ENCODE peak calls at places on chromosome 18, in five cellular contexts. One of them, this sample, is unnamed.

GRCh38 chr18:79534356-79534755 is 138.6 kb downstream of the NFATC1 start:
- DNase-seq in AG04449: no peak
- DNase-seq in renal cortical epithelial cell: no peak
- DNase-seq in COR-L47: no peak
- DNase-seq in foreskin melanocyte: no peak
- DNase-seq in this sample: no peak

GRCh38 chr18:5958822-5959221 is 63.5 kb upstream of the TMEM200C start:
- DNase-seq in AG04449: no peak
- DNase-seq in renal cortical epithelial cell: no peak
- DNase-seq in COR-L47: no peak
- DNase-seq in foreskin melanocyte: no peak
- DNase-seq in this sample: no peak

GRCh38 chr18:57660961-57661360 is 39.3 kb upstream of the NARS1 start:
- DNase-seq in AG04449: peak; percentile 53
- DNase-seq in renal cortical epithelial cell: no peak
- DNase-seq in COR-L47: no peak
- DNase-seq in foreskin melanocyte: no peak
- DNase-seq in this sample: peak; percentile 27

GRCh38 chr18:50475538-50476193 is 84.2 kb upstream of the MAPK4 start:
- DNase-seq in AG04449: no peak
- DNase-seq in renal cortical epithelial cell: no peak
- DNase-seq in COR-L47: no peak
- DNase-seq in foreskin melanocyte: no peak
- DNase-seq in this sample: no peak

GRCh38 chr18:63199743-63200241 is 119.8 kb downstream of the BCL2 start:
- DNase-seq in AG04449: no peak
- DNase-seq in renal cortical epithelial cell: no peak
- DNase-seq in COR-L47: no peak
- DNase-seq in foreskin melanocyte: no peak
- DNase-seq in this sample: peak; percentile 46

GRCh38 chr18:2529154-2529553 is 42.2 kb downstream of the METTL4 start:
- DNase-seq in AG04449: no peak
- DNase-seq in renal cortical epithelial cell: peak; percentile 72
- DNase-seq in COR-L47: no peak
- DNase-seq in foreskin melanocyte: no peak
- DNase-seq in this sample: no peak

GRCh38 chr18:8380926-8381325 is 228.3 kb upstream of the RAB12 start:
- DNase-seq in AG04449: no peak
- DNase-seq in renal cortical epithelial cell: no peak
- DNase-seq in COR-L47: no peak
- DNase-seq in foreskin melanocyte: no peak
- DNase-seq in this sample: no peak

GRCh38 chr18:26454616-26455015 is 93.7 kb downstream of the KCTD1 start:
- DNase-seq in AG04449: no peak
- DNase-seq in renal cortical epithelial cell: no peak
- DNase-seq in COR-L47: no peak
- DNase-seq in foreskin melanocyte: no peak
- DNase-seq in this sample: no peak

GRCh38 chr18:9413586-9413985 is 61.7 kb upstream of the RALBP1 start:
- DNase-seq in AG04449: peak; percentile 84
- DNase-seq in renal cortical epithelial cell: peak; percentile 77
- DNase-seq in COR-L47: no peak
- DNase-seq in foreskin melanocyte: no peak
- DNase-seq in this sample: peak; percentile 64

GRCh38 chr18:41529093-41529492 is 425.9 kb upstream of the PIK3C3 start:
- DNase-seq in AG04449: no peak
- DNase-seq in renal cortical epithelial cell: no peak
- DNase-seq in COR-L47: no peak
- DNase-seq in foreskin melanocyte: no peak
- DNase-seq in this sample: no peak

GRCh38 chr18:39350916-39351315 is 1785.3 kb upstream of the CELF4 start:
- DNase-seq in AG04449: no peak
- DNase-seq in renal cortical epithelial cell: no peak
- DNase-seq in COR-L47: no peak
- DNase-seq in foreskin melanocyte: no peak
- DNase-seq in this sample: no peak

GRCh38 chr18:14933049-14933851 is 185.3 kb downstream of the ANKRD30B start:
- DNase-seq in AG04449: no peak
- DNase-seq in renal cortical epithelial cell: no peak
- DNase-seq in COR-L47: no peak
- DNase-seq in foreskin melanocyte: no peak
- DNase-seq in this sample: no peak

GRCh38 chr18:64254399-64255093 is 105.7 kb upstream of the LINC00305 start:
- DNase-seq in AG04449: no peak
- DNase-seq in renal cortical epithelial cell: peak; percentile 6
- DNase-seq in COR-L47: no peak
- DNase-seq in foreskin melanocyte: no peak
- DNase-seq in this sample: no peak

GRCh38 chr18:26901020-26901419 is 35.5 kb upstream of the AQP4 start:
- DNase-seq in AG04449: no peak
- DNase-seq in renal cortical epithelial cell: peak; percentile 50
- DNase-seq in COR-L47: no peak
- DNase-seq in foreskin melanocyte: no peak
- DNase-seq in this sample: no peak

GRCh38 chr18:3966985-3967856 is 487.9 kb downstream of the DLGAP1 start:
- DNase-seq in AG04449: peak; percentile 24
- DNase-seq in renal cortical epithelial cell: peak; percentile 38
- DNase-seq in COR-L47: no peak
- DNase-seq in foreskin melanocyte: no peak
- DNase-seq in this sample: peak; percentile 43

GRCh38 chr18:70469916-70470315 is 181.1 kb downstream of the SOCS6 start:
- DNase-seq in AG04449: no peak
- DNase-seq in renal cortical epithelial cell: peak; percentile 47
- DNase-seq in COR-L47: peak; percentile 63
- DNase-seq in foreskin melanocyte: no peak
- DNase-seq in this sample: peak; percentile 71

GRCh38 chr18:73952296-73952946 is 195.2 kb downstream of the FBXO15 start:
- DNase-seq in AG04449: no peak
- DNase-seq in renal cortical epithelial cell: no peak
- DNase-seq in COR-L47: no peak
- DNase-seq in foreskin melanocyte: no peak
- DNase-seq in this sample: no peak

GRCh38 chr18:12092398-12093229 is 1.0 kb upstream of the ANKRD62 start:
- DNase-seq in AG04449: no peak
- DNase-seq in renal cortical epithelial cell: no peak
- DNase-seq in COR-L47: peak; percentile 44
- DNase-seq in foreskin melanocyte: no peak
- DNase-seq in this sample: peak; percentile 28

GRCh38 chr18:3051718-3052410 is 38.9 kb upstream of the LPIN2 start:
- DNase-seq in AG04449: no peak
- DNase-seq in renal cortical epithelial cell: peak; percentile 77
- DNase-seq in COR-L47: no peak
- DNase-seq in foreskin melanocyte: no peak
- DNase-seq in this sample: no peak

GRCh38 chr18:34707670-34708069 is 2.4 kb upstream of the DTNA start:
- DNase-seq in AG04449: peak; percentile 63
- DNase-seq in renal cortical epithelial cell: peak; percentile 91
- DNase-seq in COR-L47: peak; percentile 82
- DNase-seq in foreskin melanocyte: peak; percentile 84
- DNase-seq in this sample: peak; percentile 71

GRCh38 chr18:63098014-63098981 is 221.3 kb downstream of the BCL2 start:
- DNase-seq in AG04449: no peak
- DNase-seq in renal cortical epithelial cell: no peak
- DNase-seq in COR-L47: no peak
- DNase-seq in foreskin melanocyte: no peak
- DNase-seq in this sample: no peak